ENCODE peak calls at places on chromosome 15, in four cellular contexts. Y is AG04450, P is IMR-90, K is progenitor cell of endocrine pancreas. E is an unnamed sample.

GRCh38 chr15:57554063-57554820 is 37.5 kb upstream of the MYZAP start:
- DNase-seq in Y (no peak), P (no peak), K (no peak), E (no peak)

GRCh38 chr15:31128919-31129768 is 27.6 kb upstream of the TRPM1 start:
- DNase-seq in Y (peak), P (peak), K (peak), E (peak)

GRCh38 chr15:45414215-45414885 is 36.0 kb upstream of the GATM start:
- DNase-seq in Y (no peak), P (no peak), K (no peak), E (no peak)

GRCh38 chr15:91855241-91855640 is 1.7 kb downstream of the SLCO3A1 start:
- DNase-seq in Y (no peak), P (no peak), K (no peak), E (no peak)

GRCh38 chr15:77773903-77774302 is 141.2 kb upstream of the LINGO1 start:
- DNase-seq in Y (no peak), P (no peak), K (no peak), E (no peak)

GRCh38 chr15:25691544-25692430 is 171.3 kb downstream of the ATP10A start:
- DNase-seq in Y (no peak), P (peak), K (no peak), E (no peak)

GRCh38 chr15:66623801-66624453 is 58.1 kb upstream of the LCTL start:
- DNase-seq in Y (no peak), P (no peak), K (no peak), E (no peak)

GRCh38 chr15:70670680-70671079 is 92.7 kb downstream of the UACA start:
- DNase-seq in Y (no peak), P (no peak), K (no peak), E (no peak)

GRCh38 chr15:94844533-94845390 is 613.4 kb downstream of the MCTP2 start:
- DNase-seq in Y (no peak), P (no peak), K (peak), E (peak)

GRCh38 chr15:53536479-53537120 is 222.9 kb downstream of the WDR72 start:
- DNase-seq in Y (no peak), P (no peak), K (no peak), E (no peak)

GRCh38 chr15:34213690-34214089 is 3.8 kb upstream of the KATNBL1 start:
- DNase-seq in Y (no peak), P (no peak), K (no peak), E (no peak)
- TF ChIP-seq CTCF in Y (no peak), P (no peak), K (no peak), E (no peak)

GRCh38 chr15:28923726-28924280 is 38.0 kb downstream of the APBA2 start:
- DNase-seq in Y (no peak), P (no peak), K (no peak), E (no peak)

GRCh38 chr15:28922712-28923012 is 36.9 kb downstream of the APBA2 start:
- DNase-seq in Y (no peak), P (no peak), K (no peak), E (no peak)

GRCh38 chr15:28920781-28921331 is 35.1 kb downstream of the APBA2 start:
- DNase-seq in Y (no peak), P (no peak), K (no peak), E (no peak)

GRCh38 chr15:28921336-28921735 is 35.6 kb downstream of the APBA2 start:
- DNase-seq in Y (no peak), P (no peak), K (no peak), E (no peak)

GRCh38 chr15:28921925-28922711 is 36.3 kb downstream of the APBA2 start:
- DNase-seq in Y (no peak), P (no peak), K (no peak), E (no peak)
- TF ChIP-seq CTCF in Y (no peak), P (peak), K (no peak), E (peak)

DNA sequence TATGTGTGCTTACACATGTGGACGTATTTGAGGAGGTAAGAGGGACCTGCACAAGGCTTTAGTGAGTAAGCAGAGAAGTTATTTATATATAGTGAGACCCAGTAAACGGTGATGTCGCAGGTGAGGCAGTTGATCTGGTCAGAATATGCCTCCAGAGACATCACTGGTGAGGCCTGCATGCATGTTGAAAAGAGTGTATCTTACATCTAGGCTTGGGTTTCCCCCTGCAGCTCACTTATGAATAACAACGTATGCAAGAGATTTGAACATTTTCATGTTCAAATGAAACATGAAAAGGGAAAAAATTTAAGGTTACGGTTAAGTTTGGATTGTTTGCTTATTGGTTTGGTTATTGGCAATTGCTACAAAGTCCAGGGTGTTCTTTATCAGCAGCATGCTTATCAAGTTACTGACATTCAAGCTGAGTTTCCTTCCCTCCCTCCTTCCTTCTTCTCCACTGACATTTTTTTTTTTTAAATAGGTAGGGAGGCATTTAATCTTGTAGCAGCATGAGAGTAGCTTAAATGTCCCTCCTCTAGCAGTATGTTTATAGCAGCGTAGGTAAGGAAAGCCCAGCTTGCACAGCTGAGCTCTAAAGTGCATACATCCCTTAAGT is 123.2 kb downstream of the IGF1R start:
- DNase-seq in Y (no peak), P (peak), K (no peak), E (no peak)
- TF ChIP-seq CTCF in Y (no peak), P (peak), K (no peak), E (no peak)

GRCh38 chr15:88535100-88535499 is 11.4 kb downstream of the DET1 start:
- DNase-seq in Y (no peak), P (peak), K (no peak), E (no peak)
- TF ChIP-seq CTCF in Y (no peak), P (no peak), K (no peak), E (no peak)

GRCh38 chr15:88894348-88894818 is 961 bp downstream of the HAPLN3 start:
- DNase-seq in Y (no peak), P (no peak), K (peak), E (peak)
- TF ChIP-seq CTCF in Y (peak), P (peak), K (peak), E (peak)

DNA sequence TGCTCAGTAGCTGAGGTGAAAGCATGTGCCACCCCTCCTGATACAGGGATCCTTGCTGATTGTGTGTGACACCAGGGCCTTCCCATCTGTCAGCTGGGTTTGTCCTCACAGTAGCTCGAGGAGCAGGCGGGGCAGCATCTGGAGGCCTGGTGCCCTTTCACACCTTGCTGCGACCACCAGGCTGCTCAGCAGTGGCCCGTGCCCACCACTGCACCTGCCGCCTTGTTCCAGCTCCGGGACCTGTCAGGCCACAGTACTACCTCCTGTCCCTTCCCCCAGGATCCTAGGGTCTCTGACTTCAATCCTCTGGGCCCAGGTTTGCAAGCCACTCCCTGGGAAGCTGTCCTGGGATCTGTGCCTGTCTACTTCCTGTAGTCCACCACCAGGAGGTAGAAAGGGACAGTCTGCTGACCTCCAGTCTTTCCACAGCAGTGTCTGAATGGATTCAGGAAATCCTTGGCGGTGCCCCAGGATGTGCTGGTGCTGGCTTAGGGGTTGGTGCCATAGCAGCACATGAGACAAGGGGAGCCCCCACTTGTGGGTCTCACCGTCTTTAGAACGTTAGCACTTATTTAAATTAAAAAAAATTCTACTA is 27.5 kb downstream of the APBA2 start:
- DNase-seq in Y (no peak), P (peak), K (no peak), E (no peak)
- TF ChIP-seq CTCF in Y (peak), P (peak), K (peak), E (peak)

DNA sequence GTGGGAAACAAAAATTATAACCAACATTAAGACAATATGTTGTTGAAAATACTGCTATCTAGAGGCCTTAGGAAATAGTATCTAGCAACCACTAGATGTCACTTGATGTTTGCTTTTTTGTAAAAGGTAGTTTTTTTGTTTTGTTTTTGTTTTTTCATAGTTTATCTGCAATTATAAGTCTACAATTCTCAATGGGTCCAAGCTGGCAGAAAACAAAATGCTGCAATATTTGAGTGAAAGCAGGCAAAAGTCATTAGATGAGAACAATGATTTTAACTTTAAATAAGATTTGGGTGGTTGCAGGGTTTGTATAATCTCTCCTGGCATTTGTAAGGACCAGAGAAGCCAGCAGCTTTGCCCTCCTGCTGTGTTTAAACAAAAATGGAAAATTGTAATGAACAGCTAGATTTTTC is 27.0 kb downstream of the DUT start:
- DNase-seq in Y (no peak), P (peak), K (no peak), E (no peak)
- TF ChIP-seq CTCF in Y (peak), P (peak), K (peak), E (peak)

E was measured in nephron progenitor cell.